ENCODE peak calls at places on chromosomes 1 and 21, in seven cellular contexts. O is GM12878, D is A549, P is IMR-90, J is HCT116, I is HepG2, C is H1. Y is an unnamed sample.

GRCh38 chr1:108897865-108898720 is 21.3 kb downstream of the GPSM2 start:
- DNase-seq in O (no peak), D (peak; percentile 28), P (peak; percentile 79), J (peak; percentile 40), I (peak; percentile 60), C (no peak), Y (peak; percentile 56)

GRCh38 chr21:35696644-35697043 is 363.7 kb downstream of the SETD4 start:
- DNase-seq in O (no peak), D (no peak), P (no peak), J (no peak), I (no peak), C (no peak), Y (no peak)

GRCh38 chr1:15345711-15346355 is 63.9 kb upstream of the EFHD2 start:
- DNase-seq in O (no peak), D (no peak), P (no peak), J (no peak), I (no peak), C (no peak), Y (peak; percentile 72)

GRCh38 chr1:74937176-74937575 is 197.0 kb upstream of the LHX8 start:
- DNase-seq in O (no peak), D (no peak), P (no peak), J (no peak), I (no peak), C (no peak), Y (no peak)

GRCh38 chr1:211334986-211335385 is 8.4 kb downstream of the TRAF5 start:
- DNase-seq in O (no peak), D (no peak), P (peak; percentile 43), J (no peak), I (no peak), C (peak; percentile 11), Y (no peak)

GRCh38 chr1:99447716-99448115 is 183.4 kb downstream of the PLPPR4 start:
- DNase-seq in O (no peak), D (no peak), P (peak; percentile 22), J (no peak), I (no peak), C (no peak), Y (no peak)

GRCh38 chr1:96510911-96511310 is 210.7 kb upstream of the PTBP2 start:
- DNase-seq in O (no peak), D (no peak), P (no peak), J (no peak), I (no peak), C (no peak), Y (no peak)

GRCh38 chr1:172476218-172476811 is 32.4 kb upstream of the PIGC start:
- DNase-seq in O (no peak), D (no peak), P (no peak), J (peak; percentile 56), I (no peak), C (no peak), Y (no peak)

GRCh38 chr1:8818325-8818775 is 910 bp upstream of the RERE start:
- DNase-seq in O (no peak), D (no peak), P (peak; percentile 82), J (peak; percentile 42), I (no peak), C (no peak), Y (no peak)

GRCh38 chr1:180163044-180163443 is 8.4 kb downstream of the QSOX1 start:
- DNase-seq in O (no peak), D (no peak), P (no peak), J (no peak), I (no peak), C (no peak), Y (no peak)

GRCh38 chr1:221166162-221166500 is 286.9 kb downstream of the HLX start:
- DNase-seq in O (no peak), D (no peak), P (peak; percentile 1), J (no peak), I (no peak), C (no peak), Y (no peak)

GRCh38 chr1:22861764-22862440 is 110.8 kb downstream of the LACTBL1 start:
- DNase-seq in O (no peak), D (peak; percentile 30), P (peak; percentile 80), J (peak; percentile 33), I (no peak), C (peak; percentile 78), Y (peak; percentile 76)

GRCh38 chr1:208141793-208142192 is 102.4 kb downstream of the PLXNA2 start:
- DNase-seq in O (no peak), D (no peak), P (no peak), J (no peak), I (no peak), C (no peak), Y (no peak)

GRCh38 chr1:161307230-161307768 is 2.5 kb downstream of the MPZ start:
- DNase-seq in O (no peak), D (no peak), P (peak; percentile 50), J (no peak), I (peak; percentile 54), C (no peak), Y (peak; percentile 77)

GRCh38 chr1:232950919-232951579 is 638 bp downstream of the NTPCR start:
- DNase-seq in O (no peak), D (peak; percentile 35), P (peak; percentile 17), J (no peak), I (peak; percentile 24), C (no peak), Y (peak; percentile 54)
- TF ChIP-seq CEBPB in O (no peak), D (no peak), P (no peak), J (no peak), I (no peak), C (no peak), Y (no peak)

GRCh38 chr1:63624911-63625310 is 31.7 kb downstream of the PGM1 start:
- DNase-seq in O (no peak), D (peak; percentile 7), P (no peak), J (no peak), I (no peak), C (no peak), Y (no peak)
- TF ChIP-seq CEBPB in O (no peak), D (no peak), P (no peak), J (no peak), I (no peak), C (no peak), Y (no peak)

DNA sequence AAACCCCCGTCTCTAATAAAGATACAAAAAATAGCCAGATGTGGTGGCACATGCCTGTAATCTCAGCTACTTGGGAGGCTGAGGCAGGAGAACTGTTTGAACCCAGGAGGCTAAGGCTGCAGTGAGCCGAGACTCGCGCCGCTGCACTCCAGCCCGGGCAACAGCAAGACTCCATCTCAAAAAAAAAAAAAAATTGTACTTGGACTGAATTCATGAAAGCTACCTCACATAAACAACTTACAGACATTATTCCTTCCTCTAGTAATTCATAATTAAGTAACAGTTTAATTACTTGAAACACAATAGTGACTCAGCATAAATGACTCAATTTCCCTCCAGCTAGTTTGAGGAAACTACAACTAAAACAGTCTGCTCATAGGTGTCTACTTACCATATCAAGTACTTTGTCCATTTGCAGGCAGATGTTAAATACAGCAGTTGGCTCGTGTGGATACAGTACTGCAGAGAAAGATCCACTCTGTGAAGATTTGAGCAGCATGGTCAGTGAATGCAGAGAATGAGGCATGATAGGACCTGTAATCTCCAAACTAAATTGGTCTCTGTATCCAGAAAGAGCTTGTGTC is 9.4 kb downstream of the DONSON start:
- DNase-seq in O (no peak), D (no peak), P (peak; percentile 58), J (no peak), I (no peak), C (no peak), Y (no peak)
- TF ChIP-seq CEBPB in O (no peak), D (no peak), P (no peak), J (no peak), I (no peak), C (no peak), Y (no peak)

DNA sequence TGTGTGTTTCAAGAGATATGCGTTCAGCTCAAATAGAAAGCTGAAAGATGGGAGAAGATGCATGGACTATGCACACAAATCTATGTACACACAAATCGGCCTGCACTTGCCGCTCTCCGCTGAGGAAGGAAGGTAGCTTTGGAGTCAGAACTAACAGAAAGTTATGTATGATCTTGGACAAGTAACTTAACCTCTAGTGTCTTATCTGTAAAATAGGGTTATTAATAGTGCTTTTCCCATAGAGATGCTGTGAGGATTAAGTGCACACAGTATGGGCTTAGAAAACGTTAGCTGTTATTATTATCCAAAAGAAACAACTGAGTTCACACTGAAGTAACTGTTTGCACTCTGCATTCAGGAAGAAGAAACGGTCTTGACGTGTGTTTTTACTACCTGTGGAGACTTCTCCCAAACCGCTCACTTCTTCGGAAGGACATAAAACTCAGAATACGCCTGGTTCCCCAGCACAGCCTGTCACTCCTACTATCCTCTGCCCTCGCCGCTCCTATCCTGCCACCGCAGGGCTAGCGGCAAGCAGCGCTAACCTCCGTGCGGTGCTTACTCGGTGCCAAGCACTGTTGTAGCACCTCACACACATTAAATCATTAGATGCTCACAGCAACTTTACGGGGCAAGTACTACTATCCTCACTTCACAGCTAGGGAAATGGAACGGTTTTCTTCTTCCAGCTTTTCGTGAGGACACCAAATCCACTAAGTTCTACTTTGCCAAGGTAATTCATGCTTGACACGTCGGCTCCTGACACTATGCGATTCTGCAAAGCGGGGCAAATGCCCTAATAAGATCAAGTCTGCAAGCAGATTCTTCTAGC is 1.3 kb downstream of the TGFBR3 start:
- DNase-seq in O (no peak), D (no peak), P (peak; percentile 24), J (no peak), I (peak; percentile 43), C (peak; percentile 57), Y (no peak)
- TF ChIP-seq CEBPB in O (no peak), D (no peak), P (no peak), J (no peak), I (no peak), C (no peak), Y (no peak)

GRCh38 chr1:191320062-191320461 is 838.2 kb upstream of the RGS18 start:
- DNase-seq in O (no peak), D (no peak), P (no peak), J (no peak), I (no peak), C (no peak), Y (no peak)
- TF ChIP-seq CEBPB in O (no peak), D (no peak), P (no peak), J (no peak), I (no peak), C (no peak), Y (no peak)

GRCh38 chr1:93700532-93701469 is 19.2 kb upstream of the BCAR3 start:
- DNase-seq in O (no peak), D (no peak), P (no peak), J (no peak), I (no peak), C (no peak), Y (no peak)

GRCh38 chr1:93698351-93699112 is 16.9 kb upstream of the BCAR3 start:
- DNase-seq in O (no peak), D (no peak), P (no peak), J (no peak), I (no peak), C (no peak), Y (no peak)

GRCh38 chr1:93701619-93702018 is 20.0 kb upstream of the BCAR3 start:
- DNase-seq in O (no peak), D (peak; percentile 91), P (peak; percentile 99), J (peak; percentile 97), I (peak; percentile 53), C (no peak), Y (no peak)

GRCh38 chr1:93702102-93702827 is 20.6 kb upstream of the BCAR3 start:
- DNase-seq in O (no peak), D (no peak), P (no peak), J (no peak), I (no peak), C (no peak), Y (no peak)

DNA sequence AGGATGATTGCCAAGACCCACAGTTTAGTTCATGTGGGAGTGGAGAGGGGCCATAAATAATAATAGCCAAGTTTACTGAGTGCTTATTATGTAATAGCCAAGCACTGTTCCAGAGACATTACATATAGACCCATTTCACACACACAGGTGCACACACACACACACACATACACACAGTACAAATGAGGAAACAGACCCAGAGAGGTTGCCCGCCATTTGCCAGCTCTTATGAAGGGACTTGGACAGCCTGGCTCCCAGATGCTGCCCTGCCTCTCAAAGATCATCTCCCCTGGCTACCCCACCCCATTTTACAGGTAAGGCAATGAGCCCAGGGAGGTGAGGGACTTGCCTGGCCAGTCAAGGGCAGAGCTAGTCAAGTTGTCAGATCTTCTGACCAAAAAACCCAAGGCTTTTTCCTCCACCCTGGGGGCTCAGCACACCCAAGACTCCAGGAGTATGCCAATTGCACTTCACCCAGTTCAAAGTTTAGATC is 18.1 kb upstream of the BCAR3 start:
- DNase-seq in O (no peak), D (no peak), P (no peak), J (no peak), I (no peak), C (no peak), Y (no peak)
- TF ChIP-seq CEBPB in O (no peak), D (no peak), P (no peak), J (no peak), I (no peak), C (no peak), Y (no peak)